ENCODE peak calls at places on chromosomes 16 and 17, in seven cellular contexts. One of them, this sample, is unnamed.

GRCh38 chr17:29577778-29578211 is 9.3 kb downstream of the TP53I13 start:
- DNase-seq in activated CD4-positive, alpha-beta memory T cell treated with anti-CD3 and anti-CD28 coated beads, Interleukin-2, amount 10 ng/mL, durations not matched to agents 7 days and 5 days: no peak
- DNase-seq in GM20000: no peak
- DNase-seq in activated CD8-positive, alpha-beta memory T cell treated with anti-CD3 and anti-CD28 coated beads, Interleukin-2, amount 50 U/mL, for 48 hours: no peak
- DNase-seq in NCI-H510A treated with DMSO at 0.1 percent for 48 hours: no peak
- DNase-seq in AG09309: no peak
- DNase-seq in tibial nerve: no peak
- DNase-seq in this sample: no peak

GRCh38 chr16:79885320-79885719 is 284.8 kb upstream of the MAF start:
- DNase-seq in activated CD4-positive, alpha-beta memory T cell treated with anti-CD3 and anti-CD28 coated beads, Interleukin-2, amount 10 ng/mL, durations not matched to agents 7 days and 5 days: no peak
- DNase-seq in GM20000: no peak
- DNase-seq in activated CD8-positive, alpha-beta memory T cell treated with anti-CD3 and anti-CD28 coated beads, Interleukin-2, amount 50 U/mL, for 48 hours: no peak
- DNase-seq in NCI-H510A treated with DMSO at 0.1 percent for 48 hours: no peak
- DNase-seq in AG09309: no peak
- DNase-seq in tibial nerve: no peak
- DNase-seq in this sample: peak; percentile 59

GRCh38 chr16:4798456-4798855 is 3.3 kb downstream of the SMIM22 start:
- DNase-seq in activated CD4-positive, alpha-beta memory T cell treated with anti-CD3 and anti-CD28 coated beads, Interleukin-2, amount 10 ng/mL, durations not matched to agents 7 days and 5 days: no peak
- DNase-seq in GM20000: no peak
- DNase-seq in activated CD8-positive, alpha-beta memory T cell treated with anti-CD3 and anti-CD28 coated beads, Interleukin-2, amount 50 U/mL, for 48 hours: no peak
- DNase-seq in NCI-H510A treated with DMSO at 0.1 percent for 48 hours: no peak
- DNase-seq in AG09309: no peak
- DNase-seq in tibial nerve: no peak
- DNase-seq in this sample: no peak

GRCh38 chr17:15891348-15891747 is 53.6 kb upstream of the ADORA2B start:
- DNase-seq in activated CD4-positive, alpha-beta memory T cell treated with anti-CD3 and anti-CD28 coated beads, Interleukin-2, amount 10 ng/mL, durations not matched to agents 7 days and 5 days: no peak
- DNase-seq in GM20000: no peak
- DNase-seq in activated CD8-positive, alpha-beta memory T cell treated with anti-CD3 and anti-CD28 coated beads, Interleukin-2, amount 50 U/mL, for 48 hours: no peak
- DNase-seq in NCI-H510A treated with DMSO at 0.1 percent for 48 hours: no peak
- DNase-seq in AG09309: no peak
- DNase-seq in tibial nerve: no peak
- DNase-seq in this sample: no peak

GRCh38 chr16:52066951-52067350 is 480.0 kb downstream of the TOX3 start:
- DNase-seq in activated CD4-positive, alpha-beta memory T cell treated with anti-CD3 and anti-CD28 coated beads, Interleukin-2, amount 10 ng/mL, durations not matched to agents 7 days and 5 days: no peak
- DNase-seq in GM20000: no peak
- DNase-seq in activated CD8-positive, alpha-beta memory T cell treated with anti-CD3 and anti-CD28 coated beads, Interleukin-2, amount 50 U/mL, for 48 hours: no peak
- DNase-seq in NCI-H510A treated with DMSO at 0.1 percent for 48 hours: no peak
- DNase-seq in AG09309: no peak
- DNase-seq in tibial nerve: no peak
- DNase-seq in this sample: no peak

GRCh38 chr17:34840758-34841157 is 120.5 kb downstream of the CCT6B start:
- DNase-seq in activated CD4-positive, alpha-beta memory T cell treated with anti-CD3 and anti-CD28 coated beads, Interleukin-2, amount 10 ng/mL, durations not matched to agents 7 days and 5 days: no peak
- DNase-seq in GM20000: no peak
- DNase-seq in activated CD8-positive, alpha-beta memory T cell treated with anti-CD3 and anti-CD28 coated beads, Interleukin-2, amount 50 U/mL, for 48 hours: no peak
- DNase-seq in NCI-H510A treated with DMSO at 0.1 percent for 48 hours: no peak
- DNase-seq in AG09309: no peak
- DNase-seq in tibial nerve: no peak
- DNase-seq in this sample: no peak

GRCh38 chr16:77359065-77359502 is 75.8 kb downstream of the ADAMTS18 start:
- DNase-seq in activated CD4-positive, alpha-beta memory T cell treated with anti-CD3 and anti-CD28 coated beads, Interleukin-2, amount 10 ng/mL, durations not matched to agents 7 days and 5 days: no peak
- DNase-seq in GM20000: no peak
- DNase-seq in activated CD8-positive, alpha-beta memory T cell treated with anti-CD3 and anti-CD28 coated beads, Interleukin-2, amount 50 U/mL, for 48 hours: no peak
- DNase-seq in NCI-H510A treated with DMSO at 0.1 percent for 48 hours: peak; percentile 80
- DNase-seq in AG09309: no peak
- DNase-seq in tibial nerve: no peak
- DNase-seq in this sample: no peak

GRCh38 chr17:59914274-59914854 is 21.4 kb downstream of the RPS6KB1 start:
- DNase-seq in activated CD4-positive, alpha-beta memory T cell treated with anti-CD3 and anti-CD28 coated beads, Interleukin-2, amount 10 ng/mL, durations not matched to agents 7 days and 5 days: no peak
- DNase-seq in GM20000: peak; percentile 63
- DNase-seq in activated CD8-positive, alpha-beta memory T cell treated with anti-CD3 and anti-CD28 coated beads, Interleukin-2, amount 50 U/mL, for 48 hours: no peak
- DNase-seq in NCI-H510A treated with DMSO at 0.1 percent for 48 hours: peak; percentile 87
- DNase-seq in AG09309: no peak
- DNase-seq in tibial nerve: peak; percentile 22
- DNase-seq in this sample: no peak

GRCh38 chr17:80978499-80979497 is 12.8 kb upstream of the CHMP6 start:
- DNase-seq in activated CD4-positive, alpha-beta memory T cell treated with anti-CD3 and anti-CD28 coated beads, Interleukin-2, amount 10 ng/mL, durations not matched to agents 7 days and 5 days: no peak
- DNase-seq in GM20000: no peak
- DNase-seq in activated CD8-positive, alpha-beta memory T cell treated with anti-CD3 and anti-CD28 coated beads, Interleukin-2, amount 50 U/mL, for 48 hours: no peak
- DNase-seq in NCI-H510A treated with DMSO at 0.1 percent for 48 hours: no peak
- DNase-seq in AG09309: no peak
- DNase-seq in tibial nerve: no peak
- DNase-seq in this sample: no peak

GRCh38 chr17:1646199-1646875 is 805 bp upstream of the SCARF1 start:
- DNase-seq in activated CD4-positive, alpha-beta memory T cell treated with anti-CD3 and anti-CD28 coated beads, Interleukin-2, amount 10 ng/mL, durations not matched to agents 7 days and 5 days: no peak
- DNase-seq in GM20000: no peak
- DNase-seq in activated CD8-positive, alpha-beta memory T cell treated with anti-CD3 and anti-CD28 coated beads, Interleukin-2, amount 50 U/mL, for 48 hours: no peak
- DNase-seq in NCI-H510A treated with DMSO at 0.1 percent for 48 hours: no peak
- DNase-seq in AG09309: no peak
- DNase-seq in tibial nerve: no peak
- DNase-seq in this sample: no peak

GRCh38 chr16:19227643-19228042 is 57.9 kb upstream of the CLEC19A start:
- DNase-seq in activated CD4-positive, alpha-beta memory T cell treated with anti-CD3 and anti-CD28 coated beads, Interleukin-2, amount 10 ng/mL, durations not matched to agents 7 days and 5 days: no peak
- DNase-seq in GM20000: no peak
- DNase-seq in activated CD8-positive, alpha-beta memory T cell treated with anti-CD3 and anti-CD28 coated beads, Interleukin-2, amount 50 U/mL, for 48 hours: no peak
- DNase-seq in NCI-H510A treated with DMSO at 0.1 percent for 48 hours: no peak
- DNase-seq in AG09309: no peak
- DNase-seq in tibial nerve: no peak
- DNase-seq in this sample: no peak

GRCh38 chr17:9890124-9890523 is 14.9 kb downstream of the RCVRN start:
- DNase-seq in activated CD4-positive, alpha-beta memory T cell treated with anti-CD3 and anti-CD28 coated beads, Interleukin-2, amount 10 ng/mL, durations not matched to agents 7 days and 5 days: peak; percentile 16
- DNase-seq in GM20000: peak; percentile 64
- DNase-seq in activated CD8-positive, alpha-beta memory T cell treated with anti-CD3 and anti-CD28 coated beads, Interleukin-2, amount 50 U/mL, for 48 hours: peak; percentile 62
- DNase-seq in NCI-H510A treated with DMSO at 0.1 percent for 48 hours: no peak
- DNase-seq in AG09309: no peak
- DNase-seq in tibial nerve: no peak
- DNase-seq in this sample: no peak

GRCh38 chr17:30840775-30841174 is 9.0 kb downstream of the ATAD5 start:
- DNase-seq in activated CD4-positive, alpha-beta memory T cell treated with anti-CD3 and anti-CD28 coated beads, Interleukin-2, amount 10 ng/mL, durations not matched to agents 7 days and 5 days: no peak
- DNase-seq in GM20000: no peak
- DNase-seq in activated CD8-positive, alpha-beta memory T cell treated with anti-CD3 and anti-CD28 coated beads, Interleukin-2, amount 50 U/mL, for 48 hours: no peak
- DNase-seq in NCI-H510A treated with DMSO at 0.1 percent for 48 hours: no peak
- DNase-seq in AG09309: no peak
- DNase-seq in tibial nerve: no peak
- DNase-seq in this sample: no peak

GRCh38 chr16:10970065-10970464 is 25.7 kb downstream of the CLEC16A start:
- DNase-seq in activated CD4-positive, alpha-beta memory T cell treated with anti-CD3 and anti-CD28 coated beads, Interleukin-2, amount 10 ng/mL, durations not matched to agents 7 days and 5 days: no peak
- DNase-seq in GM20000: no peak
- DNase-seq in activated CD8-positive, alpha-beta memory T cell treated with anti-CD3 and anti-CD28 coated beads, Interleukin-2, amount 50 U/mL, for 48 hours: no peak
- DNase-seq in NCI-H510A treated with DMSO at 0.1 percent for 48 hours: no peak
- DNase-seq in AG09309: no peak
- DNase-seq in tibial nerve: peak; percentile 37
- DNase-seq in this sample: no peak

GRCh38 chr16:73949574-73950348 is 346.9 kb upstream of the PSMD7 start:
- DNase-seq in activated CD4-positive, alpha-beta memory T cell treated with anti-CD3 and anti-CD28 coated beads, Interleukin-2, amount 10 ng/mL, durations not matched to agents 7 days and 5 days: no peak
- DNase-seq in GM20000: no peak
- DNase-seq in activated CD8-positive, alpha-beta memory T cell treated with anti-CD3 and anti-CD28 coated beads, Interleukin-2, amount 50 U/mL, for 48 hours: no peak
- DNase-seq in NCI-H510A treated with DMSO at 0.1 percent for 48 hours: peak; percentile 8
- DNase-seq in AG09309: peak; percentile 96
- DNase-seq in tibial nerve: peak; percentile 45
- DNase-seq in this sample: no peak

GRCh38 chr16:2009302-2009711 is 314 bp downstream of the ZNF598 start:
- DNase-seq in activated CD4-positive, alpha-beta memory T cell treated with anti-CD3 and anti-CD28 coated beads, Interleukin-2, amount 10 ng/mL, durations not matched to agents 7 days and 5 days: peak; percentile 30
- DNase-seq in GM20000: no peak
- DNase-seq in activated CD8-positive, alpha-beta memory T cell treated with anti-CD3 and anti-CD28 coated beads, Interleukin-2, amount 50 U/mL, for 48 hours: no peak
- DNase-seq in NCI-H510A treated with DMSO at 0.1 percent for 48 hours: no peak
- DNase-seq in AG09309: no peak
- DNase-seq in tibial nerve: no peak
- DNase-seq in this sample: no peak

GRCh38 chr16:87657621-87658192 is 55.4 kb downstream of the JPH3 start:
- DNase-seq in activated CD4-positive, alpha-beta memory T cell treated with anti-CD3 and anti-CD28 coated beads, Interleukin-2, amount 10 ng/mL, durations not matched to agents 7 days and 5 days: peak; percentile 21
- DNase-seq in GM20000: no peak
- DNase-seq in activated CD8-positive, alpha-beta memory T cell treated with anti-CD3 and anti-CD28 coated beads, Interleukin-2, amount 50 U/mL, for 48 hours: no peak
- DNase-seq in NCI-H510A treated with DMSO at 0.1 percent for 48 hours: no peak
- DNase-seq in AG09309: no peak
- DNase-seq in tibial nerve: no peak
- DNase-seq in this sample: no peak

GRCh38 chr16:52633230-52633629 is 86.3 kb upstream of the TOX3 start:
- DNase-seq in activated CD4-positive, alpha-beta memory T cell treated with anti-CD3 and anti-CD28 coated beads, Interleukin-2, amount 10 ng/mL, durations not matched to agents 7 days and 5 days: no peak
- DNase-seq in GM20000: no peak
- DNase-seq in activated CD8-positive, alpha-beta memory T cell treated with anti-CD3 and anti-CD28 coated beads, Interleukin-2, amount 50 U/mL, for 48 hours: no peak
- DNase-seq in NCI-H510A treated with DMSO at 0.1 percent for 48 hours: no peak
- DNase-seq in AG09309: no peak
- DNase-seq in tibial nerve: no peak
- DNase-seq in this sample: no peak

GRCh38 chr16:79618712-79619050 is 18.1 kb upstream of the MAF start:
- DNase-seq in activated CD4-positive, alpha-beta memory T cell treated with anti-CD3 and anti-CD28 coated beads, Interleukin-2, amount 10 ng/mL, durations not matched to agents 7 days and 5 days: peak; percentile 65
- DNase-seq in GM20000: no peak
- DNase-seq in activated CD8-positive, alpha-beta memory T cell treated with anti-CD3 and anti-CD28 coated beads, Interleukin-2, amount 50 U/mL, for 48 hours: peak; percentile 62
- DNase-seq in NCI-H510A treated with DMSO at 0.1 percent for 48 hours: no peak
- DNase-seq in AG09309: no peak
- DNase-seq in tibial nerve: no peak
- DNase-seq in this sample: no peak

GRCh38 chr16:81836279-81837054 is 57.4 kb downstream of the PLCG2 start:
- DNase-seq in activated CD4-positive, alpha-beta memory T cell treated with anti-CD3 and anti-CD28 coated beads, Interleukin-2, amount 10 ng/mL, durations not matched to agents 7 days and 5 days: no peak
- DNase-seq in GM20000: peak; percentile 42
- DNase-seq in activated CD8-positive, alpha-beta memory T cell treated with anti-CD3 and anti-CD28 coated beads, Interleukin-2, amount 50 U/mL, for 48 hours: no peak
- DNase-seq in NCI-H510A treated with DMSO at 0.1 percent for 48 hours: peak; percentile 4
- DNase-seq in AG09309: no peak
- DNase-seq in tibial nerve: no peak
- DNase-seq in this sample: no peak

This sample was measured in ureter.